ENCODE peak calls at places on chromosome 14, in eight cellular contexts. B is breast epithelium, Z is transverse colon, Y is astrocyte, K is cardiac muscle cell, Q is OCI-LY7, I is IMR-90, X is lung. E is an unnamed sample. For H3K9me3, the result is how much of the 10 kb centered on the place peaks cover.

GRCh38 chr14:50006141-50006540 is 110.2 kb downstream of the VCPKMT start:
- DNase-seq in B (no peak), Q (no peak), X (no peak), Y (no peak), K (no peak), Z (no peak), I (no peak), E (no peak)

GRCh38 chr14:68471029-68471963 is 321.6 kb downstream of the ZFP36L1 start:
- DNase-seq in B (no peak), X (no peak), K (no peak), Q (peak), Z (no peak), Y (no peak), I (no peak), E (no peak)

GRCh38 chr14:70871001-70871400 is 36.3 kb upstream of the PCNX1 start:
- DNase-seq in X (no peak), Z (no peak), B (no peak), Y (no peak), Q (no peak), K (no peak), I (no peak), E (no peak)

GRCh38 chr14:30005114-30005698 is 77.6 kb upstream of the PRKD1 start:
- DNase-seq in Y (peak), K (peak), I (peak), Z (no peak), B (no peak), X (no peak), Q (no peak), E (no peak)

GRCh38 chr14:21049263-21049662 is 7.1 kb downstream of the RNASE7 start:
- DNase-seq in Z (no peak), Y (peak), B (no peak), X (no peak), I (peak), K (peak), Q (no peak), E (no peak)

GRCh38 chr14:54797986-54798385 is 104.6 kb downstream of the GCH1 start:
- DNase-seq in K (no peak), I (no peak), Q (no peak), Z (no peak), Y (no peak), X (no peak), B (no peak), E (no peak)

GRCh38 chr14:103097244-103097993 is 2.9 kb downstream of the EXOC3L4 start:
- DNase-seq in Y (no peak), Z (no peak), I (no peak), X (no peak), B (no peak), Q (no peak), K (no peak), E (no peak)

GRCh38 chr14:61489932-61490331 is 168.6 kb downstream of the PRKCH start:
- DNase-seq in Z (no peak), Y (no peak), Q (no peak), K (peak), I (no peak), X (peak), B (no peak), E (no peak)

GRCh38 chr14:54854181-54854580 is 48.4 kb downstream of the GCH1 start:
- DNase-seq in B (no peak), Y (no peak), K (no peak), Z (no peak), I (no peak), X (no peak), Q (peak), E (no peak)

GRCh38 chr14:78611031-78611430 is 440.9 kb downstream of the NRXN3 start:
- DNase-seq in Y (no peak), Q (no peak), B (no peak), K (no peak), Z (no peak), I (no peak), X (no peak), E (no peak)

GRCh38 chr14:95045255-95045701 is 112.1 kb downstream of the DICER1 start:
- DNase-seq in X (no peak), Y (no peak), I (no peak), Q (no peak), Z (no peak), K (no peak), B (no peak), E (no peak)

GRCh38 chr14:72809063-72809462 is 84.8 kb downstream of the DPF3 start:
- DNase-seq in X (no peak), B (no peak), K (no peak), I (no peak), Y (no peak), Q (no peak), Z (no peak), E (no peak)

GRCh38 chr14:85531594-85532391 is 1.8 kb downstream of the FLRT2 start:
- DNase-seq in Z (no peak), I (peak), Q (no peak), K (peak), X (peak), Y (peak), B (peak), E (no peak)

GRCh38 chr14:35669782-35670181 is 135.8 kb downstream of the INSM2 start:
- DNase-seq in K (no peak), Z (no peak), Y (peak), Q (no peak), B (no peak), I (peak), X (no peak), E (no peak)

GRCh38 chr14:91223028-91223783 is 21.3 kb downstream of the GPR68 start:
- DNase-seq in Y (no peak), Z (no peak), Q (no peak), X (no peak), B (no peak), K (no peak), I (no peak), E (no peak)

GRCh38 chr14:96581902-96582640 is 79.9 kb downstream of the PAPOLA start:
- DNase-seq in I (no peak), Z (no peak), K (no peak), Q (no peak), X (no peak), Y (no peak), B (no peak), E (no peak)

GRCh38 chr14:35814371-35815005 is 5.4 kb upstream of the RALGAPA1 start:
- DNase-seq in I (peak), X (peak), Q (peak), Y (peak), B (no peak), K (peak), Z (peak), E (peak)

GRCh38 chr14:96187216-96188050 is 17.2 kb upstream of the BDKRB2 start:
- DNase-seq in Q (no peak), X (no peak), Y (peak), Z (no peak), I (peak), K (no peak), B (no peak), E (no peak)

GRCh38 chr14:53663709-53664108 is 292.9 kb downstream of the BMP4 start:
- DNase-seq in X (no peak), Z (peak), K (peak), Y (no peak), Q (no peak), I (peak), B (no peak), E (no peak)

GRCh38 chr14:104094709-104095425 is 9.4 kb downstream of the ASPG start:
- DNase-seq in I (no peak), Q (peak), X (peak), Z (peak), B (peak), K (peak), Y (no peak), E (peak)

GRCh38 chr14:56598519-56598918 is 18.9 kb downstream of the TMEM260 start:
- DNase-seq in B (no peak), Z (no peak), Y (no peak), I (no peak), X (no peak), Q (no peak), K (no peak), E (no peak)

GRCh38 chr14:67620217-67620789 is 583 bp downstream of the ARG2 start:
- DNase-seq in Q (no peak), Z (peak), B (no peak), X (no peak), K (no peak), Y (no peak), I (peak), E (no peak)

GRCh38 chr14:42469637-42470426 is 863.2 kb downstream of the LRFN5 start:
- DNase-seq in X (no peak), K (peak), Q (no peak), B (no peak), Z (no peak), I (peak), Y (no peak), E (no peak)

GRCh38 chr14:103315368-103315911 is 18.6 kb upstream of the EIF5 start:
- DNase-seq in I (peak), Y (peak), X (peak), K (peak), B (no peak), Z (no peak), Q (no peak), E (no peak)

GRCh38 chr14:61417141-61417540 is 95.8 kb downstream of the PRKCH start:
- DNase-seq in Q (no peak), I (no peak), B (no peak), X (no peak), Z (no peak), K (no peak), Y (no peak), E (no peak)

GRCh38 chr14:43540948-43541347 is 966.1 kb downstream of the FSCB start:
- DNase-seq in I (no peak), Z (no peak), B (no peak), Q (no peak), K (no peak), Y (no peak), X (no peak), E (no peak)

GRCh38 chr14:91509083-91509877 is 830 bp downstream of the PPP4R3A start:
- DNase-seq in Y (no peak), Q (peak), Z (peak), X (peak), B (peak), I (no peak), K (peak), E (peak)

GRCh38 chr14:71117839-71118743 is 210.8 kb downstream of the PCNX1 start:
- DNase-seq in X (no peak), I (peak), Z (peak), B (no peak), Y (peak), Q (peak), K (peak), E (no peak)

GRCh38 chr14:101290681-101291080 is 270.6 kb upstream of the DIO3 start:
- DNase-seq in X (no peak), Q (no peak), Z (no peak), Y (no peak), B (no peak), K (no peak), I (no peak), E (no peak)

GRCh38 chr14:106790189-106791036 is 1264.0 kb downstream of the TMEM121 start:
- DNase-seq in X (peak), Q (peak), I (no peak), Z (peak), B (no peak), Y (no peak), K (no peak), E (peak)

GRCh38 chr14:23605931-23606585 is 27.5 kb upstream of the JPH4 start:
- DNase-seq in K (no peak), Q (no peak), X (no peak), Y (peak), I (peak), B (no peak), Z (no peak), E (no peak)

DNA sequence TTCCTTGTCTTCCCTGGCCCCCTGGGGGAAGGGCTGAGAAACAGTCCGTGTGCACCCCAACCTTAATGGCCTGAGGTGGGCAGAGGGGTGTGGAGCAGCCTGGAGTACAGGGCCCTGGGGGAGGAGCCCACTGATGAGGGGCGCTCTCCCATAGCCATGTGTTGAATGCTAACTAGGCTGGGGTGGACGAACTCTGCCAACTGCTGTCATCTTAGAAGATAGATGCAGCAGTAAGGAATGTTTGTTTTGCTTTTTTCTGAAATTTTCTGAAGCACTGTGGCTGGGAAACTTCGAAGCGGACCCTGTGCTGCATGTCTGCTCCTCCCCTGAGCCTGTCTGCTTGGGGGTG is 54.8 kb upstream of the SRSF5 start:
- DNase-seq in Q (no peak), K (no peak), Z (no peak), Y (peak), B (no peak), I (no peak), X (no peak), E (no peak)
- H3K27ac ChIP-seq in Q (no peak), K (peak), Z (peak), Y (no peak), B (peak), I (no peak), X (peak), E (no peak)

DNA sequence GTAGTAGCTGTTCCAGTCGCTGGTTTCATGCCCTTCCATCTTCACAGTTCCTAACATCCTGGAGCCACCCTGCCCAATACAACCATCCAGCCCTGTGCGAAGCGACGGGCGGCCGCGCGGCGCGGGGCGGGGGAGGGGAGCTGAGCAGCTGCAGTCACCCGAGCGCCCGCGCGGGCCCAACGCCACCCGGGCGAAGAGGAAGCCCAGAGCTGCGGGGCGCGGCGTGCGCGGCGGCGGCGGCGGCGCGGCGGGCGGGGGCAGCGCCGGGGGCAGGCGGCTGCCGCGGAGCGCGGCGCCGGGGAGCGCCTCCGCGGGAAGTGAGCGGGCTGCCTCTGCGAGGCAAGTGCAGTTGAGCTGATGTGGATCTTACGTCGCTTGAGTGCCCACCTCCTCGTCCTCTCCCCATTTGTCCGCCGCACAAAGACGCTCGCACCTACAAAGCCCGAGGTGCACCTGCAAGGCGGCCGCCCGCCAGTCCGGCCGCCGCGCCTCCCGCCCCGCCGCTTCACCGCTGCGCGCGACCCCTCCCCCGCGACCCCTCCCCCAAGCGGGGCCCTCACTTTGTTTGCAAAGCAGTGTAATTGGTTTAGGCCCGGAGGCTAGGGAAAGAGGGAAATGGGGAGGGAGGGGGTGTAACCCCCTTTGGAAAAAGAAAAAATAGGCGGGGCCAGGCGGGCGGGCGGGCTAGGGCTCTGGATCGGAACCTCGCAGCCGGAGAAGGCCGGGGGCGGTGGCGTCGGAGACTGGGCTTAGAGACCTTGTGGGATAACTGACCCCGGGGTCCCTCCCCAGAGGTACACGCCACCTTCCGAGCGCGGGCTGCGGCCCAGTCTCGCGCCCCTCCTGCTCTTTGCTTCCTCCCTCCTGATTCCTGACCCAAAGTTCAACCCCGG is at the start of the genes FOXA1 and TTC6:
- DNase-seq in B (peak), I (peak), Q (no peak), Z (peak), Y (no peak), X (peak), K (peak), E (no peak)
- TF ChIP-seq CTCF in B (no peak), I (no peak), Q (no peak), Z (no peak), Y (no peak), X (no peak), K (no peak), E (no peak)

GRCh38 chr14:26484562-26484961 is 113.3 kb downstream of the NOVA1 start:
- DNase-seq in I (no peak), Z (no peak), X (no peak), B (no peak), K (no peak), Q (no peak), Y (no peak), E (no peak)

GRCh38 chr14:26478967-26479366 is 118.9 kb downstream of the NOVA1 start:
- DNase-seq in Y (no peak), B (no peak), Q (no peak), X (no peak), K (no peak), Z (no peak), I (no peak), E (no peak)
- H3K9me3 ChIP-seq in Y (under half), B (under half), Q (under half), X (under half), K (under half), Z (under half), I (under half), E (under half)

DNA sequence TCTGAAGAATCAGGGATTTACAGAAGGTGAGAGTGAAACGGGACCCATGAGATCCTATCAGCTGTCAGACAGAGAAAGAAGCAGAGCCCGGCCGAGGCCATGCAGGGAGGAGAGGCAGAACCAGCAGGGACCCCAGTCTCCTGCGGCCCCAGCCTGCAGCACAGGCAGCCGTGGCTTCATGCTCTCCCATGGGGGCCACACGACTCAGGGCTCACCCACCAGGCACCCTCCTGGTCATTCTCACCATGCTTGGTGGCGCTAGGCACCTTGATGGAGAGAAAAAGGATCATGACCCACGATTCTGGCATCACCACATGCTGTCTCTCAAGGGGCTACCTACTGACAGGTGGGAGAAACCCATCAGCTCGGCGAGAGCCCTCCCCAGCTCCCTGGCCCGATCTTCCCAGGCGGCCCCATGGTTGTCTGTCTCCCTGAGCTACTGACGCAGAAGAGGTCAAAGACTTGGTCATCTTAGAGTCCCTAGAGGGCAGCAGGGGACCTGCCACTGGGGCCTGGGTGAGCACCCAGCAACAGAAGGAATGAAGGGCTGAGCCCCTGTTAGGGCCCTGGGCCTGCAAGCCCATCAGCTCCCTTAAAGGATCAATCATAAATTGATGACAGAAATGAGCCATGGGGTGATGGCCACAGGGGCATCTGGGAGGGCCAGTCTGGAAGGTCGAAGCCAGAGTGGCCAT is 58.0 kb downstream of the ITPK1 start:
- DNase-seq in I (no peak), Q (no peak), Y (no peak), Z (no peak), K (no peak), B (no peak), X (no peak), E (no peak)
- H3K27ac ChIP-seq in I (no peak), Q (no peak), Y (no peak), Z (peak), K (no peak), B (no peak), X (no peak), E (no peak)

GRCh38 chr14:93116676-93117200 is 1.0 kb upstream of the ITPK1 start:
- DNase-seq in X (no peak), Q (no peak), Y (no peak), B (no peak), I (no peak), K (no peak), Z (no peak), E (no peak)

GRCh38 chr14:93114713-93115068 is 1.0 kb downstream of the ITPK1 start:
- DNase-seq in Z (peak), Y (no peak), I (no peak), K (no peak), X (no peak), B (no peak), Q (peak), E (no peak)

GRCh38 chr14:93115069-93115919 is 431 bp downstream of the ITPK1 start:
- DNase-seq in K (peak), I (peak), B (peak), Y (peak), X (peak), Q (peak), Z (peak), E (peak)

GRCh38 chr14:93114068-93114710 is 1.5 kb downstream of the ITPK1 start:
- DNase-seq in Y (no peak), B (no peak), K (no peak), Z (no peak), I (no peak), Q (peak), X (no peak), E (no peak)

GRCh38 chr14:93115920-93116675 is at the start of gene ITPK1:
- DNase-seq in Z (peak), Y (no peak), B (no peak), X (peak), I (peak), K (peak), Q (peak), E (peak)
- TF ChIP-seq CTCF in Z (peak), Y (no peak), B (no peak), X (no peak), I (peak), K (peak), Q (peak), E (no peak)

DNA sequence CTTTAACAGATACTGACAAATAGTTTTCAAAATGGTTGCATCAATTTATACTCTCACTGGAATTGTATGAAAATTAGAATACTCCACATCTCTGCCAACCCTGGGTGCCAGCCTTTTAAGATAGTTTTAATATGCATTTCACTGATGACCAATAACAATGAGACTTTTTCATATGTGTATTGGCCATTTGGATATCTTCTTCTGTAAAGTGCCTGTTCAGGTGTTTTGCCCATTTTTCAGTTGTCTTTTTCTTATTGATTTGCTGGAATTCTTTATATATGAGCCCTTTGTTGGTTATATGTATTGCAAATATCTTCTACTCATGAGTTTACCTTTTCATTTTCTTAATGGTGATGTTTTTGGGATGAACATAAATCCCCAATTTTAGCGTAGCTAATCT is 16.7 kb upstream of the RNU6-7 start:
- DNase-seq in Q (no peak), B (no peak), Z (no peak), I (no peak), K (no peak), Y (no peak), X (no peak), E (no peak)
- H3K9me3 ChIP-seq in Q (under half), B (under half), Z (under half), I (under half), K (under half), Y (under half), X (under half), E (under half)

DNA sequence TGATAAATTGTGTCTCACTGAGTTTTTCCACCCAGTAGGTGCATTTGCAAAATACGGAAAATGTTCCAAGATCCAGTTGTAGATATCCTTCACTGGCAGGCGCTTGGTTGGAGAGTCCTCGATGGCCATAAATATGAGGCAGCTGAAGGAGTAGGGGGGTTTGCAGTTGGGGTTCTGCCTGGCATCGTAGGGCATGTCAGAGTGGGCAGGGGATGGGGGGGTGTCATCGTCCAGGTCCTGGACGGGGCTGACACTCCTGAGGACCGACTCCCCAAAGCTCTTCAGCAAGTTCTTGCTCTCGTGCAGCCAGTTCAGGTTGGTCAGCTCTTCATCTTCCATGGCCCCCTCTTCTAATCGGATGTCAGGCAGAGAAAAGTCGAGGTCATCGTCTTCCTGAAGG is 5.1 kb downstream of the FOXN3 start:
- DNase-seq in Z (no peak), B (no peak), I (no peak), K (no peak), Y (no peak), X (no peak), Q (no peak), E (no peak)
- H3K27ac ChIP-seq in Z (no peak), B (no peak), I (no peak), K (no peak), Y (no peak), X (no peak), Q (no peak), E (no peak)

GRCh38 chr14:77023001-77023996 is 5.2 kb downstream of the IRF2BPL start:
- DNase-seq in Y (peak), X (no peak), B (no peak), Q (no peak), K (peak), Z (peak), I (peak), E (no peak)
- TF ChIP-seq CTCF in Y (no peak), X (no peak), B (no peak), Q (peak), K (peak), Z (peak), I (peak), E (no peak)